ENCODE peak calls at places on chromosomes 1 and 21, in nine cellular contexts. B, I, V, N, T, D, A, L and Q are unnamed samples.

GRCh38 chr1:204170494-204171155 is 4.5 kb upstream of the REN start:
- DNase-seq in D (no peak), I (no peak), L (no peak), B (no peak), N (no peak), A (no peak), T (no peak), V (no peak), Q (no peak)

GRCh38 chr21:45358711-45359310 is 46.2 kb upstream of the COL18A1 start:
- DNase-seq in I (no peak), A (no peak), D (no peak), T (no peak), N (no peak), B (no peak), L (no peak), V (no peak), Q (no peak)

GRCh38 chr1:74323937-74324473 is 88.8 kb downstream of the TNNI3K start:
- DNase-seq in T (no peak), I (no peak), L (no peak), A (no peak), B (no peak), N (no peak), D (no peak), V (no peak), Q (no peak)

GRCh38 chr1:180994262-180994661 is 28.4 kb downstream of the STX6 start:
- DNase-seq in T (no peak), N (no peak), D (no peak), A (no peak), B (no peak), V (no peak), L (no peak), I (peak), Q (peak)

GRCh38 chr1:189597083-189597482 is 880.6 kb downstream of the BRINP3 start:
- DNase-seq in L (no peak), N (no peak), V (no peak), D (no peak), A (no peak), T (no peak), B (no peak), I (no peak), Q (no peak)

GRCh38 chr1:183873642-183874041 is 68.7 kb downstream of the RGL1 start:
- DNase-seq in B (no peak), I (no peak), V (no peak), T (no peak), N (no peak), L (no peak), A (no peak), D (no peak), Q (no peak)

GRCh38 chr1:118204648-118205047 is 19.6 kb upstream of the SPAG17 start:
- DNase-seq in A (no peak), D (no peak), L (no peak), T (no peak), N (no peak), B (no peak), I (no peak), V (no peak), Q (no peak)

GRCh38 chr1:23977187-23977853 is 2.8 kb downstream of the SRSF10 start:
- DNase-seq in L (no peak), B (no peak), N (no peak), A (no peak), I (no peak), D (no peak), V (no peak), T (no peak), Q (no peak)

GRCh38 chr1:15966081-15966955 is 9.6 kb downstream of the ZBTB17 start:
- DNase-seq in T (no peak), V (no peak), I (peak), L (no peak), D (no peak), B (no peak), A (no peak), N (no peak), Q (no peak)

GRCh38 chr1:53688703-53689102 is 50.3 kb downstream of the GLIS1 start:
- DNase-seq in D (no peak), L (no peak), V (no peak), A (peak), B (no peak), N (no peak), I (no peak), T (no peak), Q (no peak)

GRCh38 chr1:233673146-233673946 is 59.4 kb downstream of the KCNK1 start:
- DNase-seq in L (no peak), B (no peak), I (no peak), T (no peak), N (no peak), D (peak), A (peak), V (no peak), Q (peak)

GRCh38 chr1:201598396-201598795 is 59.5 kb downstream of the NAV1 start:
- DNase-seq in L (no peak), V (no peak), D (no peak), T (peak), B (no peak), A (no peak), N (no peak), I (no peak), Q (no peak)

GRCh38 chr21:30577766-30578165 is 12.4 kb downstream of the KRTAP22-2 start:
- DNase-seq in L (no peak), T (no peak), B (no peak), I (no peak), A (no peak), N (no peak), V (no peak), D (no peak), Q (no peak)

GRCh38 chr1:92909321-92909720 is 51.9 kb downstream of the DIPK1A start:
- DNase-seq in L (no peak), B (no peak), I (peak), A (no peak), V (peak), N (no peak), D (no peak), T (no peak), Q (no peak)

GRCh38 chr21:46226920-46227599 is 1.5 kb downstream of the LSS start:
- DNase-seq in A (no peak), T (peak), D (peak), B (no peak), V (no peak), N (peak), L (no peak), I (peak), Q (no peak)

GRCh38 chr21:36150192-36150711 is 6.4 kb upstream of the DOP1B start:
- DNase-seq in V (peak), I (peak), B (no peak), L (peak), N (no peak), T (peak), D (no peak), A (no peak), Q (no peak)

GRCh38 chr1:6105218-6105679 is 59.6 kb downstream of the KCNAB2 start:
- DNase-seq in D (peak), L (no peak), N (no peak), B (no peak), V (no peak), T (peak), A (no peak), I (no peak), Q (no peak)

GRCh38 chr1:47761201-47761930 is 235.8 kb downstream of the TRABD2B start:
- DNase-seq in A (no peak), N (no peak), D (no peak), L (peak), T (peak), B (no peak), V (no peak), I (no peak), Q (no peak)

GRCh38 chr1:17831619-17832018 is 76.5 kb downstream of the ACTL8 start:
- DNase-seq in D (no peak), T (no peak), N (no peak), A (no peak), B (no peak), V (no peak), L (peak), I (peak), Q (no peak)

GRCh38 chr1:17825273-17826164 is 70.4 kb downstream of the ACTL8 start:
- DNase-seq in V (no peak), N (no peak), I (no peak), T (no peak), A (no peak), L (no peak), D (no peak), B (no peak), Q (no peak)

GRCh38 chr1:17826165-17826488 is 71.0 kb downstream of the ACTL8 start:
- DNase-seq in T (no peak), I (peak), N (no peak), B (no peak), A (peak), V (no peak), L (peak), D (peak), Q (no peak)

GRCh38 chr1:17828991-17829390 is 73.9 kb downstream of the ACTL8 start:
- DNase-seq in L (no peak), I (no peak), T (no peak), B (no peak), V (no peak), N (no peak), A (no peak), D (no peak), Q (no peak)

GRCh38 chr1:17829579-17829978 is 74.4 kb downstream of the ACTL8 start:
- DNase-seq in B (no peak), T (no peak), L (peak), N (no peak), A (no peak), I (no peak), V (no peak), D (no peak), Q (no peak)
- TF ChIP-seq POLR2A in B (no peak), T (no peak), L (no peak), N (no peak), A (no peak), I (no peak), V (no peak), D (no peak), Q (no peak)

DNA sequence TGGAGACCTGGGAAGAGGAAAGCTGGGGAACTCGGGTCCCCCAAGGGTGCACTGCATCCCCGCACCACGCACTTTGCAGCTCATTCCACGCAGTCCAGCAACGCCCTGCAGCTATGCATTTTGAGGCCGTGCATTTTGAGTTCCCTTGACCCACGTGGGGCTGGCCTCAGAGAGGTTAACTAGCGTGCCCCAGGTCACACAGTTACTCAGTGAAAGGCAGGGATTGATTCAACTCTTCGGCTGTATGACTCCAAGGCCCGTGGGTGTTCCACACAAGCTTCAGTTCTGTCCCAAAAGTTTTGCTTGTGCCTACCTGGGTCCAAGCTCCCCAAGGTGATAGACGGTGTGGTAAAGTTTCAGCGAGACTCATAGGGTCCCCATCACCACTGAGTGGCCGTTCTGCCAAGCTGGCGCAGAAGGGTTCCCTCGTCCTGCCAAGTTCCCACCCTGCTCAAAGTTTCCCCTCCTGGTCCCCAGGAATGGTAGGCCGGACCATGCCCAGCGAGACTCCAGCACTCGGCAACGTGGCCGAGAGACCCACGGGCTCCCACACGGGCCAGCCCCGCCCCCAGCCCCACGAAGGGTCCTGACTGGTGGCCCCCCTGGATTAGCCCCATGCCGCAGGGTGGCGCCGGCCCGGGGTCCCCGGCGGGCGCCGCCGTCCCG is 611 bp downstream of the HSPG2 start:
- DNase-seq in B (no peak), I (no peak), N (no peak), D (no peak), A (no peak), V (peak), L (no peak), T (peak), Q (no peak)
- H3K4me3 ChIP-seq in B (peak), I (peak), N (peak), D (peak), A (peak), V (peak), L (peak), T (peak), Q (peak)

DNA sequence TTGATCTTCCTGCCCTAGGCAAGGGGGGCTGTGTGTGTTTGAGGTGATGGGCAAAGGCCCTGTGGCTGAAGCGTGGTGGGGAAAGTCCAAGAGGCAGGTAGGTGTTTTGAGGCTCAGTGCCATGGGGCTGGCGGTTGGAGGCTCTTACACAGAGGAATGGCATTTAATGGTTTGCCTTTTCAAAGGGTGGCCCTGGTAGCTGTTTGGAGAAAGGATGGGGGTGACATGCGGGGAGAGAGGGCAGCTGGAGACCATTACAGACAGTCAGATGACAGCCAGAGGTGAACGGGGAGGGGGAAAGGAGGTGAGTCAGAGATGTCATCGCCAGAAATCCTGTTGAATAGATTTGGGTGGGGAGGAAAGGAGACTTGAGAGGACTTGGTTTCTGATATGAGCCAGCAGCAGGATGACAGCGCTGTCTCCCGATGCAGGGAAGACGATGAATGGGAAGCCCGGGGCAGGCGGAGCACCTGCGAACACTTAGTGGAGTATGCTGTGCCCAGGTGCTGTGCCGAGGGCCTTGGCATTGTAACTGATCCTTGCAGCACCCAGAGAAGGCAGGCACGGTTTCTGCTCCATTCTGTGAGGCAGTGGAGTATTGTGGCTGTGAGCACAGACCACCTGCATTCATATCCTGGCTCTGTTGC is 56.3 kb downstream of the MAN1C1 start:
- DNase-seq in I (peak), B (no peak), D (no peak), T (no peak), V (no peak), N (no peak), A (no peak), L (no peak), Q (no peak)
- TF ChIP-seq CTCF in I (no peak), B (no peak), D (no peak), T (no peak), V (no peak), N (no peak), A (no peak), L (no peak), Q (no peak)

GRCh38 chr1:231421971-231422797 is at the start of gene EGLN1:
- DNase-seq in T (peak), N (peak), B (peak), D (peak), A (peak), V (peak), I (peak), L (peak), Q (peak)
- TF ChIP-seq POLR2A in T (peak), N (peak), B (peak), D (peak), A (peak), V (peak), I (peak), L (peak), Q (peak)

GRCh38 chr1:19483261-19483660 is 2.1 kb downstream of the CAPZB start:
- DNase-seq in B (no peak), D (no peak), N (no peak), A (no peak), T (no peak), I (no peak), L (no peak), V (no peak), Q (no peak)

GRCh38 chr1:19483691-19484090 is 1.6 kb downstream of the CAPZB start:
- DNase-seq in N (no peak), B (no peak), A (no peak), D (no peak), I (no peak), L (no peak), V (no peak), T (no peak), Q (no peak)

GRCh38 chr1:19480282-19480681 is 5.1 kb downstream of the CAPZB start:
- DNase-seq in A (no peak), V (no peak), N (no peak), T (no peak), I (no peak), L (no peak), B (no peak), D (no peak), Q (no peak)

GRCh38 chr1:19479351-19480120 is 5.8 kb downstream of the CAPZB start:
- DNase-seq in A (no peak), I (no peak), T (no peak), V (no peak), B (no peak), L (no peak), N (no peak), D (no peak), Q (no peak)

DNA sequence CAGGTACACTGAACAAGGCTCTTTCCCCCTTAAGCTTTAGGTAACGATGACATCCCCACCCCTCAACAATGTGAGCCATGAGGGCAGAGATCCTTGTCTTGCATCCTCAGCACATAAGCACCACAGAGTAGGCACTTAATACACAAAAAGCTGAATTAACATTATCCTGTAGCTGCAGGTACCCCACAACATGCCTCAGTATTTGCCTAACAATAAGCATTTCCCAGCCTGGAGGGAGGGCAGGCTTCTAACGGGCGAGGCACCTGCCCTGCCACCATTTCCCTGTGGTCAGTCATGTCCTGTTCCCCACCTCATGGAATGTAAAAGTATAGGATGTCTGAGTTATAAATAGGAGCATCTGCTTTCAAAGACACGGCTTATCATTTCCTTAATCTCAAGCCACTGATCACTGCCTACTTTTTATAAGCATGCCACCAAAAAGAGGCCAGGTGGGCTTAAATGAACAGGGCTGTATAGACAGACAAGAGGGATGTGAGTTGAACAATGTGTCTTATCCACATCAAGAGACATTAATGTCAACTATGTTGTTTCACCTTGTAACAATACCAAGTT is 3.4 kb downstream of the CAPZB start:
- DNase-seq in I (no peak), A (no peak), D (no peak), V (no peak), T (no peak), B (no peak), L (no peak), N (no peak), Q (no peak)
- H3K4me3 ChIP-seq in I (no peak), A (no peak), D (no peak), V (no peak), T (no peak), B (no peak), L (peak), N (no peak), Q (peak)

GRCh38 chr1:160807738-160808137 is 11.8 kb downstream of the LY9 start:
- DNase-seq in T (no peak), L (no peak), V (no peak), N (no peak), A (no peak), I (no peak), D (no peak), B (no peak), Q (no peak)
- TF ChIP-seq CTCF in T (no peak), L (no peak), V (no peak), N (no peak), A (no peak), I (no peak), D (no peak), B (no peak), Q (no peak)